ENCODE peak calls at places on chromosomes 7 and 10, in eight cellular contexts. V is BJ, E is NCI-H1092, S is AG04450, Q is lung, J is RKO, P is choroid plexus epithelial cell, N is ELF-1. H is an unnamed sample.

GRCh38 chr7:111438369-111439289 is 123.7 kb downstream of the IMMP2L start:
- DNase-seq in V (no peak), E (no peak), S (peak), Q (no peak), J (no peak), P (peak), N (peak), H (no peak)

GRCh38 chr10:91247360-91248111 is 27.1 kb downstream of the PCGF5 start:
- DNase-seq in V (no peak), E (no peak), S (no peak), Q (no peak), J (no peak), P (peak), N (peak), H (no peak)

GRCh38 chr7:194257-194995 is 2.1 kb downstream of the FAM20C start:
- DNase-seq in V (no peak), E (no peak), S (no peak), Q (no peak), J (no peak), P (peak), N (no peak), H (no peak)

GRCh38 chr7:9752033-9752432 is 1221.6 kb upstream of the PHF14 start:
- DNase-seq in V (no peak), E (no peak), S (no peak), Q (no peak), J (no peak), P (no peak), N (no peak), H (no peak)

GRCh38 chr7:41139789-41140188 is 563.1 kb downstream of the INHBA start:
- DNase-seq in V (no peak), E (no peak), S (no peak), Q (no peak), J (no peak), P (no peak), N (no peak), H (no peak)

GRCh38 chr10:97705006-97705670 is 8.4 kb upstream of the MARVELD1 start:
- DNase-seq in V (no peak), E (no peak), S (no peak), Q (no peak), J (no peak), P (no peak), N (no peak), H (no peak)

GRCh38 chr10:42866115-42866995 is 83.8 kb downstream of the BMS1 start:
- DNase-seq in V (no peak), E (peak), S (peak), Q (peak), J (peak), P (peak), N (peak), H (no peak)

GRCh38 chr10:60570941-60571340 is 181.3 kb upstream of the ANK3 start:
- DNase-seq in V (no peak), E (no peak), S (no peak), Q (no peak), J (no peak), P (no peak), N (no peak), H (no peak)

GRCh38 chr7:44735403-44736165 is 13.1 kb upstream of the ZMIZ2 start:
- DNase-seq in V (peak), E (no peak), S (peak), Q (no peak), J (peak), P (peak), N (no peak), H (no peak)

H was measured in activated CD8-positive, alpha-beta memory T cell treated with anti-CD3 and anti-CD28 coated beads for 48 hours.